ENCODE peak calls at places on chromosome 6, in nine cellular contexts. T, V, Z, G, D, C, R, W and O are unnamed samples.

GRCh38 chr6:52420668-52421358 is 671 bp downstream of the EFHC1 start:
- DNase-seq in T (peak), V (peak), Z (no peak), G (no peak), D (no peak), C (no peak), R (peak), W (no peak), O (peak)

GRCh38 chr6:84422380-84422968 is 195.0 kb upstream of the CEP162 start:
- DNase-seq in T (peak), V (peak), Z (peak), G (peak), D (peak), C (no peak), R (peak), W (no peak), O (peak)

GRCh38 chr6:25279748-25280616 is 808 bp downstream of the CARMIL1 start:
- DNase-seq in T (peak), V (peak), Z (peak), G (peak), D (peak), C (no peak), R (peak), W (peak), O (no peak)

GRCh38 chr6:152634773-152635172 is 2.4 kb downstream of the SYNE1 start:
- DNase-seq in T (no peak), V (no peak), Z (no peak), G (peak), D (no peak), C (no peak), R (no peak), W (no peak), O (no peak)

GRCh38 chr6:98672681-98673475 is 161.5 kb upstream of the POU3F2 start:
- DNase-seq in T (no peak), V (no peak), Z (no peak), G (no peak), D (no peak), C (no peak), R (no peak), W (no peak), O (no peak)

GRCh38 chr6:113860165-113860955 is 3.2 kb downstream of the MARCKS start:
- DNase-seq in T (peak), V (peak), Z (peak), G (peak), D (peak), C (no peak), R (peak), W (peak), O (no peak)

GRCh38 chr6:37190159-37190535 is 20.2 kb downstream of the PIM1 start:
- DNase-seq in T (no peak), V (no peak), Z (no peak), G (no peak), D (no peak), C (no peak), R (no peak), W (no peak), O (no peak)

GRCh38 chr6:153129873-153130514 is 1.1 kb downstream of the RGS17 start:
- DNase-seq in T (no peak), V (peak), Z (no peak), G (no peak), D (peak), C (no peak), R (peak), W (no peak), O (no peak)

GRCh38 chr6:34888441-34888820 is 589 bp upstream of the TAF11 start:
- DNase-seq in T (no peak), V (no peak), Z (no peak), G (no peak), D (no peak), C (no peak), R (no peak), W (no peak), O (peak)

GRCh38 chr6:946546-946945 is 253.6 kb upstream of the EXOC2 start:
- DNase-seq in T (no peak), V (no peak), Z (no peak), G (no peak), D (no peak), C (peak), R (no peak), W (no peak), O (no peak)

GRCh38 chr6:105308840-105309239 is 94.0 kb downstream of the PREP start:
- DNase-seq in T (no peak), V (no peak), Z (peak), G (no peak), D (no peak), C (no peak), R (no peak), W (no peak), O (no peak)

GRCh38 chr6:159163901-159164370 is 5.3 kb upstream of the FNDC1 start:
- DNase-seq in T (no peak), V (no peak), Z (no peak), G (no peak), D (no peak), C (no peak), R (peak), W (no peak), O (no peak)

GRCh38 chr6:148440021-148440420 is 97.4 kb downstream of the SASH1 start:
- DNase-seq in T (no peak), V (no peak), Z (no peak), G (no peak), D (no peak), C (no peak), R (no peak), W (no peak), O (no peak)

GRCh38 chr6:5984150-5985089 is 22.3 kb downstream of the NRN1 start:
- DNase-seq in T (no peak), V (no peak), Z (no peak), G (no peak), D (no peak), C (no peak), R (no peak), W (no peak), O (no peak)

GRCh38 chr6:130829333-130829910 is 2.2 kb downstream of the SMLR1 start:
- DNase-seq in T (no peak), V (no peak), Z (no peak), G (no peak), D (no peak), C (no peak), R (no peak), W (no peak), O (no peak)

GRCh38 chr6:129498950-129499870 is 210.8 kb downstream of the ARHGAP18 start:
- DNase-seq in T (peak), V (peak), Z (peak), G (peak), D (no peak), C (peak), R (no peak), W (no peak), O (peak)

GRCh38 chr6:47727391-47727790 is 29.0 kb downstream of the ADGRF4 start:
- DNase-seq in T (no peak), V (no peak), Z (no peak), G (no peak), D (no peak), C (no peak), R (no peak), W (no peak), O (no peak)

GRCh38 chr6:125392682-125393081 is 90.9 kb upstream of the HDDC2 start:
- DNase-seq in T (no peak), V (no peak), Z (no peak), G (peak), D (no peak), C (no peak), R (no peak), W (no peak), O (no peak)

GRCh38 chr6:80165143-80165542 is 58.7 kb downstream of the BCKDHB start:
- DNase-seq in T (no peak), V (no peak), Z (no peak), G (peak), D (no peak), C (no peak), R (no peak), W (no peak), O (peak)

GRCh38 chr6:137443901-137444300 is 50.3 kb downstream of the OLIG3 start:
- DNase-seq in T (no peak), V (no peak), Z (no peak), G (no peak), D (peak), C (no peak), R (no peak), W (no peak), O (no peak)

GRCh38 chr6:161349886-161350285 is 76.0 kb upstream of the AGPAT4 start:
- DNase-seq in T (no peak), V (no peak), Z (no peak), G (no peak), D (no peak), C (no peak), R (no peak), W (no peak), O (no peak)

GRCh38 chr6:38909020-38909730 is 139.4 kb upstream of the GLP1R start:
- DNase-seq in T (peak), V (no peak), Z (no peak), G (no peak), D (no peak), C (no peak), R (peak), W (no peak), O (peak)

GRCh38 chr6:7324520-7324919 is 11.5 kb upstream of the SSR1 start:
- DNase-seq in T (peak), V (no peak), Z (no peak), G (peak), D (no peak), C (no peak), R (no peak), W (no peak), O (no peak)

GRCh38 chr6:16184129-16184528 is 54.3 kb upstream of the GMPR start:
- DNase-seq in T (peak), V (no peak), Z (no peak), G (peak), D (peak), C (no peak), R (peak), W (no peak), O (peak)

GRCh38 chr6:1015819-1016218 is 296.1 kb upstream of the FOXQ1 start:
- DNase-seq in T (no peak), V (peak), Z (no peak), G (no peak), D (no peak), C (peak), R (peak), W (no peak), O (no peak)

GRCh38 chr6:158538741-158539140 is 21.1 kb upstream of the TMEM181 start:
- DNase-seq in T (no peak), V (no peak), Z (no peak), G (no peak), D (no peak), C (no peak), R (no peak), W (no peak), O (no peak)

GRCh38 chr6:49462599-49462926 is 490 bp downstream of the MMUT start:
- DNase-seq in T (no peak), V (no peak), Z (no peak), G (no peak), D (no peak), C (no peak), R (no peak), W (no peak), O (no peak)

GRCh38 chr6:134117409-134117808 is 65.0 kb upstream of the SLC2A12 start:
- DNase-seq in T (no peak), V (no peak), Z (no peak), G (no peak), D (no peak), C (no peak), R (no peak), W (no peak), O (no peak)

GRCh38 chr6:158149641-158150040 is 18.4 kb downstream of the SERAC1 start:
- DNase-seq in T (no peak), V (no peak), Z (no peak), G (no peak), D (no peak), C (peak), R (no peak), W (no peak), O (peak)

GRCh38 chr6:45661667-45662066 is 283.9 kb upstream of the SUPT3H start:
- DNase-seq in T (no peak), V (no peak), Z (no peak), G (no peak), D (no peak), C (peak), R (no peak), W (no peak), O (peak)

DNA sequence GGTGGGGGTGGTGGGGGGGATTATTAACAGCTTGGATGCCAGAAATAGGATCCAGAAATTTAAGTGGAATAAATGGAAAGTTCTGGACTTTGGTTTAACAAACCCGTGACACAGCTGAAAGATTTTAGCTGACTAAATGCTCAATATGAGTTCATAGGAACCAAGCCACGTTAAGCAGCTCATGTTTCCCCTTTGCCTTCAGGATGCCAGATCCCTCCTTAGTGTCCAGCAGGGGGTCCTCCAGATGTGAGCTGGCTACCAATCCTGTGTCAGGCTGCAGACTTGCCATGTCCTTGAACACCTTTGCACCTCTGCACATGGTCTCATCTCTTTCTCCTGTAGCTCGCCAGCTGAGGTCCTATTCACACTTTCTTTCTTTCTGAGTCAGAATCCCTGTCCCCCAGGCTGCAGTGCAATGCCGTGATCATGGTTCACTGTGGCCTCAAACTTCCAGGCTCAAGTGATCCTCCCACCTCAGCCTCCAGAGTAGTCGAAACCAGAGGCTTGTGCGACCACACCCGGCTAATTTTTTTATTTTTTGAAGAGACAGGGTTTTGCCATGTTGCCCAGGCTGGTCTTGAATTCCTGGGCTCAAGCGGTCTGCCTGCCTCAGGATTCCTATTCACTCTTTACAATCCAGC is 133.3 kb upstream of the ARMC2 start:
- DNase-seq in T (no peak), V (no peak), Z (no peak), G (no peak), D (no peak), C (peak), R (no peak), W (no peak), O (no peak)
- TF ChIP-seq CTCF in T (no peak), V (no peak), Z (no peak), G (no peak), D (no peak), C (no peak), R (no peak), W (no peak), O (no peak)

GRCh38 chr6:44128020-44128917 is 915 bp downstream of the TMEM63B start:
- DNase-seq in T (peak), V (peak), Z (peak), G (peak), D (peak), C (no peak), R (peak), W (peak), O (peak)
- TF ChIP-seq CTCF in T (no peak), V (no peak), Z (peak), G (no peak), D (no peak), C (no peak), R (no peak), W (peak), O (peak)

GRCh38 chr6:100924574-100924973 is 43.4 kb upstream of the ASCC3 start:
- DNase-seq in T (no peak), V (no peak), Z (no peak), G (no peak), D (no peak), C (no peak), R (no peak), W (no peak), O (peak)

GRCh38 chr6:100918152-100918551 is 37.0 kb upstream of the ASCC3 start:
- DNase-seq in T (no peak), V (no peak), Z (no peak), G (no peak), D (no peak), C (no peak), R (no peak), W (no peak), O (no peak)

GRCh38 chr6:100920028-100920427 is 38.9 kb upstream of the ASCC3 start:
- DNase-seq in T (no peak), V (no peak), Z (no peak), G (no peak), D (no peak), C (no peak), R (no peak), W (no peak), O (no peak)

GRCh38 chr6:100925756-100926155 is 44.6 kb upstream of the ASCC3 start:
- DNase-seq in T (no peak), V (no peak), Z (no peak), G (no peak), D (no peak), C (no peak), R (no peak), W (no peak), O (no peak)

DNA sequence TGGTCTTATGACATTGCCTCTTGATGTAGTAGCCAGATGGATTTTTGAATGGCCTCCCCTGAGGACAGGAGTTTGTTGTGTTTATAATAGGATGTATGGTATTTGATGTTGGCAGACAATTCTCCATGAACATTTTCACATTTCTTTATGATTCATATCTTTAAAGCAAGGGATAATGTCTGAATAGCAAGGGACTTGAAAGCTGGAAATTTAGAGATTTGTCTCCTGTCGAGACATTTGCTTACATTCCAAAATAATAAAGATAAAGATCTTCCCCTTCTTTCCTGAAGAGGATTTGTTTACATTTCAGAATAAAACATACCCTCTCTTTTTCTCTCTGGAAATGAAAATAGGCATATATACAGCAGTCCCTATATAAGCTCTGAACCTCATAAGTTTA is 42.4 kb upstream of the ASCC3 start:
- DNase-seq in T (no peak), V (no peak), Z (no peak), G (no peak), D (no peak), C (no peak), R (no peak), W (no peak), O (no peak)
- TF ChIP-seq CTCF in T (no peak), V (no peak), Z (no peak), G (no peak), D (no peak), C (no peak), R (no peak), W (no peak), O (no peak)

GRCh38 chr6:2697291-2697690 is 53.4 kb downstream of the MYLK4 start:
- DNase-seq in T (no peak), V (no peak), Z (no peak), G (no peak), D (peak), C (no peak), R (no peak), W (no peak), O (no peak)
- TF ChIP-seq CTCF in T (no peak), V (no peak), Z (no peak), G (no peak), D (no peak), C (no peak), R (no peak), W (no peak), O (no peak)

GRCh38 chr6:29964553-29964903 is 22.2 kb downstream of the HLA-A start:
- DNase-seq in T (no peak), V (no peak), Z (no peak), G (no peak), D (no peak), C (no peak), R (no peak), W (no peak), O (no peak)

GRCh38 chr6:29968130-29968529 is 25.8 kb downstream of the HLA-A start:
- DNase-seq in T (no peak), V (no peak), Z (no peak), G (no peak), D (no peak), C (peak), R (peak), W (no peak), O (peak)

GRCh38 chr6:29967379-29968010 is 25.2 kb downstream of the HLA-A start:
- DNase-seq in T (peak), V (no peak), Z (peak), G (no peak), D (no peak), C (no peak), R (peak), W (no peak), O (peak)

GRCh38 chr6:29965873-29966601 is 23.7 kb downstream of the HLA-A start:
- DNase-seq in T (peak), V (no peak), Z (peak), G (peak), D (no peak), C (no peak), R (peak), W (peak), O (peak)

DNA sequence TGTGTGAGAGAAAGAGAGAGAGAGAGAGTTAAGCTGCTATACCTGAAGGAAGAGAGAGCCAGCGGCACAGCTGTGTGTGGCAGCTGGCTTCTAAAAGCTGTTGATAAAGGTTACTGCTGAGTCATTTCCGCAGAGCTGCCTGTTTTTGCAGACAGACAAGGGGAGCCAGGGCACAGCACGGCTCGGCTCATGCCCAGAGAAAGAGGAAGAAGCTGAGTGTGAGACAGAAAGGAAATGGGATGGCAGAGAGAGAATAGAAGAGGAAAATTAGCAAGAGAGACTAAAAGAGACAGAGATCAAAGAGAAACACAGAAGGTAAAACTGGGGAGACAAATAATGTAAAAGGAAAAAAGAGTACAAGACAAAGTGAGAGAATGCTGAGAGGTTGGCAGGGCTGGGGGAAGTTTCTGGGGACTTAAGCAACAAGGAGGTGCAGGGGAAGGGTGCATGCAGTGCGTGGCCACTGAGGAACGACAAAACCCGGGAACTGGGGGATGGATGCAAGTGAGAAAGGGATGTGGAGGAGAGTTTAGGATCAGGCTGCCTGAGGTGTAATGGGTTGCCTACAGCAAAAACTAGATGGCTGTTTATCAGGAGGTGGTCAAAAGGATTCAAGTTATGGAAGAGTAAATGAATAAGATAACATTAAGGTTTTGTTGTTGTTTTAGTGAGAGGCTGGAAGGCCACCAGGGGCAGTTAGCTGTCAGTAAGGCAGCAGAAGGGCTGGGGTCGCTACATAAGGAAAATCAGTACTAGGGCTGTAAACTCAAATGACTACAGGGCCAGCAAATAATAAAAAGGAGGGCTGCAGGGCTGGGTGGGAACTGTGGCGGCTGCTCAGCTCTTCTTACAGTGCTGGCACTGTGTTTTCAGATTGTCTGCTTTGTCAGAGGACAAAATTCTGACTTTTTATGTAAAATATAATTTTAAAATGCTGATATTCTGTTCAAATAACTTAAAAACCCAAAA is 22.9 kb downstream of the HLA-A start:
- DNase-seq in T (peak), V (peak), Z (peak), G (peak), D (peak), C (peak), R (peak), W (peak), O (peak)
- TF ChIP-seq CTCF in T (no peak), V (no peak), Z (no peak), G (no peak), D (no peak), C (no peak), R (no peak), W (no peak), O (no peak)

DNA sequence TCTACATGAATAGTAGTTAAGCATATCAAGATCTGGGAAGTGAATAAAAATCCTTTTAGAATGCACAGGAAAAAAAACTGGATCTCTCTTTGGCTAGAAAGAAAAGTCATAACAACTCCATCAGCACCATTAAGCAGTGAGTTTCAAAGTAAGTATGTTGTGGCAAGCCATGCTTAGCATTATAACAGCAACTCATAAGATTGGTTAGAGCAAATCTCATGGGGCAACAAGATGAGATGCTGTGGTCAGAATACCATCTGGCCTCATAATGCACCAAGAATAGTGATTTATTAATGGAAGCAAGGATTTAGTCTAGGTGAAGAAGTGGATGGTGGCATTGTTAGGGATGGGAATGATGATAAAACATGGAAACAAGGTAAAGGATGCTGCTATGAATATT is 159.4 kb downstream of the PHF3 start:
- DNase-seq in T (no peak), V (no peak), Z (no peak), G (no peak), D (no peak), C (no peak), R (no peak), W (no peak), O (no peak)
- TF ChIP-seq CTCF in T (no peak), V (no peak), Z (no peak), G (no peak), D (no peak), C (no peak), R (no peak), W (no peak), O (no peak)